ENCODE peak calls at places on chromosome 19, in six cellular contexts. F is MM.1S; U is Caco-2; A is CD8-positive, alpha-beta T cell; S is lower lobe of right lung; D is heart left ventricle. R is an unnamed sample.

GRCh38 chr19:6239871-6240676 is 39.7 kb downstream of the MLLT1 start:
- DNase-seq in F (no peak), A (no peak), D (no peak), U (no peak), S (peak; percentile 13), R (no peak)

GRCh38 chr19:46629546-46630025 is 4.7 kb upstream of the PTGIR start:
- DNase-seq in F (no peak), A (no peak), S (peak; percentile 53), U (no peak), D (no peak), R (no peak)

GRCh38 chr19:13063461-13064091 is 39.1 kb downstream of the LYL1 start:
- DNase-seq in F (no peak), U (no peak), A (no peak), S (no peak), D (no peak), R (no peak)

GRCh38 chr19:35043906-35044305 is 2.4 kb downstream of the HPN start:
- DNase-seq in U (no peak), F (no peak), A (no peak), D (no peak), S (no peak), R (no peak)

GRCh38 chr19:55080915-55081772 is 5.5 kb downstream of the EPS8L1 start:
- DNase-seq in S (peak; percentile 90), D (peak; percentile 93), U (peak; percentile 92), A (peak; percentile 84), F (no peak), R (no peak)

GRCh38 chr19:55419089-55419488 is 11.5 kb upstream of the UBE2S start:
- DNase-seq in S (no peak), F (no peak), A (no peak), U (no peak), D (no peak), R (no peak)

GRCh38 chr19:56144816-56145215 is 3.7 kb downstream of the ZNF444 start:
- DNase-seq in S (no peak), D (no peak), F (no peak), A (no peak), U (no peak), R (no peak)

GRCh38 chr19:28948531-28948930 is 264.4 kb downstream of the UQCRFS1 start:
- DNase-seq in S (no peak), A (no peak), F (no peak), D (no peak), U (no peak), R (no peak)

GRCh38 chr19:19537321-19538048 is 580 bp upstream of the CILP2 start:
- DNase-seq in A (no peak), U (no peak), S (no peak), F (no peak), D (no peak), R (no peak)

GRCh38 chr19:45757696-45758095 is 11.4 kb downstream of the SIX5 start:
- DNase-seq in D (no peak), F (no peak), U (no peak), S (no peak), A (no peak), R (no peak)

GRCh38 chr19:15448778-15449619 is 757 bp downstream of the WIZ start:
- DNase-seq in D (peak; percentile 68), S (no peak), A (no peak), U (peak; percentile 47), F (no peak), R (no peak)

GRCh38 chr19:45955905-45956608 is 17.6 kb downstream of the NOVA2 start:
- DNase-seq in F (no peak), A (no peak), S (peak; percentile 61), D (peak; percentile 76), U (no peak), R (peak; percentile 5)

GRCh38 chr19:51450730-51451307 is 7.4 kb downstream of the SIGLEC8 start:
- DNase-seq in D (no peak), F (no peak), S (no peak), U (no peak), A (no peak), R (no peak)

GRCh38 chr19:1000591-1001537 is 645 bp downstream of the GRIN3B start:
- DNase-seq in U (no peak), F (no peak), A (no peak), D (no peak), S (no peak), R (no peak)

GRCh38 chr19:999379-999719 is 870 bp upstream of the GRIN3B start:
- DNase-seq in S (no peak), D (no peak), F (no peak), A (no peak), U (no peak), R (no peak)

GRCh38 chr19:998064-998463 is 2.2 kb upstream of the GRIN3B start:
- DNase-seq in U (no peak), A (no peak), D (no peak), F (no peak), S (no peak), R (no peak)

GRCh38 chr19:1001538-1002166 is 1.4 kb downstream of the GRIN3B start:
- DNase-seq in F (peak; percentile 53), D (peak; percentile 86), U (no peak), S (peak; percentile 83), A (peak; percentile 63), R (no peak)

GRCh38 chr19:1000095-1000494 is at the start of gene GRIN3B:
- DNase-seq in D (peak; percentile 82), A (peak; percentile 57), F (peak; percentile 49), S (peak; percentile 76), U (peak; percentile 73), R (no peak)
- TF ChIP-seq CTCF in D (no peak), A (peak; percentile 22), F (peak; percentile 46), S (peak; percentile 51), U (peak; percentile 47), R (peak; percentile 46)

GRCh38 chr19:49687566-49688316 is 1.7 kb upstream of the ADM5 start:
- DNase-seq in F (no peak), D (no peak), U (no peak), A (no peak), S (no peak), R (no peak)

GRCh38 chr19:49689133-49690072 is at the start of gene ADM5:
- DNase-seq in D (no peak), U (no peak), S (peak; percentile 69), A (peak; percentile 16), F (no peak), R (no peak)

GRCh38 chr19:49690073-49690655 is 752 bp upstream of the CPT1C start:
- DNase-seq in S (no peak), F (no peak), A (no peak), U (no peak), D (no peak), R (no peak)

GRCh38 chr19:49687150-49687549 is 2.2 kb upstream of the ADM5 start:
- DNase-seq in U (no peak), A (no peak), D (no peak), S (no peak), F (no peak), R (no peak)

GRCh38 chr19:49688531-49689132 is 762 bp upstream of the ADM5 start:
- DNase-seq in A (no peak), U (no peak), F (no peak), D (no peak), S (no peak), R (no peak)
- H3K4me3 ChIP-seq in A (no peak overlapping the region), U (no peak overlapping the region), F (no peak overlapping the region), D (peak overlapping the region; percentile 58), S (peak overlapping the region; percentile 63), R (no peak overlapping the region)

GRCh38 chr19:38806371-38806770 is 6.4 kb downstream of the LGALS4 start:
- DNase-seq in F (no peak), D (no peak), S (no peak), U (no peak), A (no peak), R (no peak)
- TF ChIP-seq CTCF in F (no peak), D (no peak), S (no peak), U (no peak), A (no peak), R (no peak)

GRCh38 chr19:36819130-36819630 is 19.0 kb downstream of the ZNF790 start:
- DNase-seq in U (no peak), D (no peak), F (no peak), S (no peak), A (no peak), R (no peak)
- H3K4me3 ChIP-seq in U (no peak overlapping the region), D (no peak overlapping the region), F (no peak overlapping the region), S (no peak overlapping the region), A (no peak overlapping the region), R (no peak overlapping the region)

R was measured in astrocyte of the cerebellum.